ENCODE peak calls at places on chromosomes 16 and 17, in five cellular contexts. I, R, T, U and V are unnamed samples.

GRCh38 chr17:58991718-58992331 is 114.9 kb downstream of the TRIM37 start:
- DNase-seq in T (no peak), I (peak; percentile 14), U (no peak), R (no peak), V (peak; percentile 96)

GRCh38 chr16:50253511-50253903 is 12.8 kb upstream of the ADCY7 start:
- DNase-seq in T (no peak), I (no peak), U (no peak), R (no peak), V (no peak)

GRCh38 chr17:17732892-17733670 is 51.8 kb downstream of the RAI1 start:
- DNase-seq in T (no peak), I (peak; percentile 48), U (no peak), R (no peak), V (no peak)

GRCh38 chr17:36722121-36722902 is 120.9 kb downstream of the MRM1 start:
- DNase-seq in U (no peak), T (peak; percentile 49), I (peak; percentile 33), R (peak; percentile 80), V (peak; percentile 39)

GRCh38 chr17:28737770-28738679 is 5.8 kb upstream of the TRAF4 start:
- DNase-seq in R (peak; percentile 88), U (no peak), I (no peak), T (no peak), V (no peak)

GRCh38 chr16:57143125-57143965 is 42.5 kb downstream of the PSME3IP1 start:
- DNase-seq in U (no peak), I (no peak), R (no peak), T (no peak), V (peak; percentile 50)

GRCh38 chr17:74759243-74759801 is 10.9 kb downstream of the NHERF1 start:
- DNase-seq in R (peak; percentile 76), T (peak; percentile 48), I (no peak), U (peak; percentile 90), V (peak; percentile 58)

GRCh38 chr16:80274576-80275191 is 266.1 kb upstream of the DYNLRB2 start:
- DNase-seq in I (no peak), T (no peak), R (no peak), U (no peak), V (no peak)

GRCh38 chr17:63919311-63919723 is 678 bp upstream of the GH1 start:
- DNase-seq in T (peak; percentile 62), I (peak; percentile 76), U (peak; percentile 67), R (peak; percentile 77), V (peak; percentile 66)

GRCh38 chr17:76709077-76709950 is 1.5 kb downstream of the MXRA7 start:
- DNase-seq in R (peak; percentile 35), I (peak; percentile 88), T (no peak), U (no peak), V (no peak)

GRCh38 chr17:76901542-76902197 is 33.5 kb downstream of the MGAT5B start:
- DNase-seq in R (no peak), T (no peak), I (peak; percentile 19), U (no peak), V (no peak)

GRCh38 chr17:46194393-46195216 is 1.4 kb upstream of the KANSL1 start:
- DNase-seq in U (peak; percentile 61), R (peak; percentile 40), I (peak; percentile 66), T (peak; percentile 64), V (peak; percentile 68)

DNA sequence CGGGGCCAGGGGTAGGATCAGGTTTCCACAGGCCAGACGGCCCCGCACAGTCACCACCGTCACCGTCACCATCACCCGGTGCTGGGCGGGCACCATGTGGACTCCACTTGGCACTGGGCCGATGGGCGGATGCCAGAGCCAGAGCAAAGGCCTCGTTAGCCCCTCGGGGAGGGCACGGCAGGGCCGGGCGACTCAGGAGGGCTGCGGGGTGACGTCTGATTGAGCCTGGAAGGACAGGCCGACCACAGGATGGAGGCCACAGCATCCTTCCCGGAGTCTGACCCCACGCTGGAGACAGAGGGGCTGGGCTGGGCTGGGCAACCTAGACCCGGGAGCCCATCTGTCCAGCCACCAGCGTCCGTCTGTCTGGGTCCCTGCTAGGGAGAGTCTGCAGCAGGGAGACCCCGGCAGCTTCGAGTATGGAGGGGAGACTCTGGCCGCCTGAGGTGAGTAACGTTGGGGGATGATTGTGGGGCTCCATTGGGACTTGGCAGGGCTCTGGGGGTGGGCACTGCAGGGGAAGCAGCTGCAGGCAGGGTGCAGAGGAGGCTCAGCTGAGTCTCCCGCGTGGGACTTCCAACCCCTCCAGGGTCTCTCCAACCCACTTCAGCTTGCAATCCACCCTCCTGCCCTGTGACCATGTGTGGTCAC is 22.4 kb downstream of the SLC25A10 start:
- DNase-seq in T (no peak), R (no peak), U (no peak), I (no peak), V (peak; percentile 88)
- H3K4me3 ChIP-seq in T (no peak overlapping the region), R (peak overlapping the region; percentile 8), U (no peak overlapping the region), I (no peak overlapping the region), V (peak overlapping the region; percentile 21)

GRCh38 chr17:79362996-79363305 is 247.9 kb downstream of the RBFOX3 start:
- DNase-seq in T (no peak), I (no peak), U (no peak), R (no peak), V (no peak)
- H3K4me1 ChIP-seq in T (no peaks in the 10 kb centered on the region), I (no peaks in the 10 kb centered on the region), U (no peaks in the 10 kb centered on the region), R (no peaks in the 10 kb centered on the region), V (no peaks in the 10 kb centered on the region)

DNA sequence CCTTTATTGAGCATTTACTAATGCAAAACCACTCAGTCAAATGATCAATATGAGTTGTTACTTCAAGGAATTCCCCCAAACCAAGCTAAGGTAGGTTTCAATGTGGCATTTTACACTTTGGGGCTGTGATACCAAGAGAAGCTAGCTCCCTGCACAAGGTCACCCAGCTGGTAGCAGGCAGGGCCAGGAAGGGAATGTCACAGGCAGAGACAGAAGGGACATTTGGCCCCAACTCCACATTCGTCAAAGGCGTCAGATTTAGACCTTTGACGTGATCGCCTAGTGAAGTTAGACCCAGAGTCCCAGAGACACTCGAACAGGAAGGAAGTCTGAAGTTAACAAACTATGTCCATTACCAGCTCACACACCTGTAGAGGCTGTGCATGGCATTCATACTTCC is 5.5 kb upstream of the SMG1 start:
- DNase-seq in I (no peak), U (no peak), T (no peak), R (no peak), V (no peak)
- H3K27ac ChIP-seq in I (no peak overlapping the region), U (no peak overlapping the region), T (no peak overlapping the region), R (no peak overlapping the region), V (no peak overlapping the region)

GRCh38 chr17:78715000-78715771 is 66.9 kb downstream of the CYTH1 start:
- DNase-seq in U (peak; percentile 33), I (no peak), R (no peak), T (no peak), V (no peak)
- H3K4me3 ChIP-seq in U (peak overlapping the region; percentile 58), I (no peak overlapping the region), R (no peak overlapping the region), T (peak overlapping the region; percentile 22), V (no peak overlapping the region)

DNA sequence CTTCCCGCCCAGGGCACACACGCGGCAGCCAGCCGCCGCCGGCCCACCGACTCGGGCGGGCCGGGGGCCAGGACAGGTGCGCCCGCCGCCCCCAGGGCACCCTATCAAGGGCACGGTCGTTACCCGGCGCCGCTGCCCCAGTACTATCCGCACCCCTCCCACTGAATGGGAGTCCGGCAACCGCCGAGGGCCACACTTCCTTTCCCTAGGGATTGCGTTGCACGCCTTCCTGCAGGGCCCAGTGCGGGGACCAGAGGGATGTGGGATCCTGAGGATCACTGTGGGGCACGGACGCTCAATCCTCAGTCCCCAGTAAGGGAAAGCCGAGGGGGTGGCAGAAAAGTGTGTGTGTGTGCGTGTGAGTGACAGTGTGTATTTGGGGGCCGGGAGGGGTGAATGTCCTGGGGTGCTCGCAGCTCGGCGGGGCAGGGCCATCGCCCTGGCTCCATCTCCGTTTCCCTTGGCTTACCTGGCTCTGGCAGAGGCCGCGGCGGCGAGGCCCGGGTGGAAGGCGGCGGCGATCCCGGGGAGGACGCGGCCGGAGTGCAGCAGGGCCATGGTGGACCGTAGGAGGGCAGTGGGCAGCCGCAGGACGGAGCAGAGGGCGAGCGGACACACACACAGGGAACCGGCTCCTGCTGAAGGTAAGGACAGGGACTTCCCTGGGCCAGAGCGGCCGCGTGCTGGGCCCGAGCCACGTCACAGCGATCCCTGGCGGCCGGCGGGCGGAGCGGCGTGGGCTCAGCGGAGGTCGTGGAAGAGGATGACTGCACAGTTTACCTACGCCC is at the start of gene GOT2:
- DNase-seq in T (peak; percentile 57), U (peak; percentile 87), R (peak; percentile 70), I (peak; percentile 82), V (peak; percentile 85)
- H3K4me1 ChIP-seq in T (peaks cover 7% of the 10 kb centered on the region), U (peaks cover 5% of the 10 kb centered on the region), R (no peaks in the 10 kb centered on the region), I (peaks cover 10% of the 10 kb centered on the region), V (peaks cover 4% of the 10 kb centered on the region)

GRCh38 chr16:3460121-3460520 is 16.6 kb downstream of the NAA60 start:
- DNase-seq in T (no peak), R (no peak), I (no peak), U (no peak), V (no peak)

GRCh38 chr16:3461120-3461519 is 17.6 kb downstream of the NAA60 start:
- DNase-seq in R (no peak), I (no peak), T (no peak), U (no peak), V (no peak)

GRCh38 chr16:3458852-3459361 is 15.4 kb downstream of the NAA60 start:
- DNase-seq in R (no peak), U (peak; percentile 31), I (peak; percentile 17), T (no peak), V (peak; percentile 97)

GRCh38 chr16:3459401-3460090 is 16.1 kb downstream of the NAA60 start:
- DNase-seq in T (no peak), U (peak; percentile 71), I (peak; percentile 3), R (no peak), V (peak; percentile 49)

GRCh38 chr16:3460585-3460984 is 17.1 kb downstream of the NAA60 start:
- DNase-seq in U (no peak), I (no peak), T (no peak), R (no peak), V (no peak)
- H3K27ac ChIP-seq in U (peak overlapping the region; percentile 66), I (no peak overlapping the region), T (no peak overlapping the region), R (no peak overlapping the region), V (no peak overlapping the region)

GRCh38 chr17:3998436-3998835 is 34.2 kb upstream of the ATP2A3 start:
- DNase-seq in T (no peak), R (no peak), I (no peak), U (no peak), V (no peak)
- H3K4me3 ChIP-seq in T (no peak overlapping the region), R (no peak overlapping the region), I (no peak overlapping the region), U (no peak overlapping the region), V (no peak overlapping the region)